ENCODE peak calls at places on chromosomes 6 and 20, in four cellular contexts. A is cardiac muscle cell, V is osteoblast, T is ovary. L is an unnamed sample. For H3K4me1, the result is how much of the 10 kb centered on the place peaks cover.

GRCh38 chr20:36465109-36466080 is 75.9 kb upstream of the MYL9 start:
- DNase-seq in A (no peak), V (peak), T (no peak), L (peak)

GRCh38 chr6:169034523-169035167 is 219.0 kb downstream of the THBS2 start:
- DNase-seq in A (no peak), V (peak), T (no peak), L (no peak)

GRCh38 chr6:159807150-159807859 is 7.2 kb downstream of the PNLDC1 start:
- DNase-seq in A (no peak), V (no peak), T (no peak), L (no peak)

GRCh38 chr6:135182993-135183531 is 2.0 kb downstream of the MYB start:
- DNase-seq in A (no peak), V (peak), T (no peak), L (no peak)

GRCh38 chr20:44409132-44409600 is 53.7 kb downstream of the HNF4A start:
- DNase-seq in A (no peak), V (peak), T (peak), L (no peak)

GRCh38 chr6:54366647-54367327 is 58.5 kb downstream of the TINAG start:
- DNase-seq in A (no peak), V (no peak), T (no peak), L (no peak)

GRCh38 chr6:161199845-161200244 is 74.0 kb downstream of the AGPAT4 start:
- DNase-seq in A (no peak), V (no peak), T (no peak), L (no peak)

GRCh38 chr6:143099647-143100046 is 39.0 kb downstream of the AIG1 start:
- DNase-seq in A (no peak), V (no peak), T (no peak), L (no peak)

GRCh38 chr20:37902504-37903313 is at the start of gene VSTM2L:
- DNase-seq in A (peak), V (peak), T (no peak), L (peak)

GRCh38 chr6:126040826-126041225 is 54.5 kb downstream of the TRMT11 start:
- DNase-seq in A (no peak), V (peak), T (no peak), L (no peak)

GRCh38 chr6:158803733-158804143 is 15.4 kb downstream of the EZR start:
- DNase-seq in A (no peak), V (peak), T (no peak), L (no peak)

GRCh38 chr6:130858054-130858453 is 30.8 kb downstream of the SMLR1 start:
- DNase-seq in A (no peak), V (no peak), T (no peak), L (no peak)

GRCh38 chr6:1624071-1624847 is 14.5 kb downstream of the FOXC1 start:
- DNase-seq in A (no peak), V (peak), T (no peak), L (no peak)

GRCh38 chr6:137954253-137954652 is 87.2 kb downstream of the TNFAIP3 start:
- DNase-seq in A (no peak), V (no peak), T (no peak), L (no peak)

GRCh38 chr6:137952247-137952646 is 85.2 kb downstream of the TNFAIP3 start:
- DNase-seq in A (no peak), V (no peak), T (no peak), L (no peak)

GRCh38 chr6:137951064-137951597 is 84.1 kb downstream of the TNFAIP3 start:
- DNase-seq in A (no peak), V (no peak), T (no peak), L (no peak)

GRCh38 chr6:137949686-137950390 is 82.8 kb downstream of the TNFAIP3 start:
- DNase-seq in A (no peak), V (no peak), T (no peak), L (no peak)

DNA sequence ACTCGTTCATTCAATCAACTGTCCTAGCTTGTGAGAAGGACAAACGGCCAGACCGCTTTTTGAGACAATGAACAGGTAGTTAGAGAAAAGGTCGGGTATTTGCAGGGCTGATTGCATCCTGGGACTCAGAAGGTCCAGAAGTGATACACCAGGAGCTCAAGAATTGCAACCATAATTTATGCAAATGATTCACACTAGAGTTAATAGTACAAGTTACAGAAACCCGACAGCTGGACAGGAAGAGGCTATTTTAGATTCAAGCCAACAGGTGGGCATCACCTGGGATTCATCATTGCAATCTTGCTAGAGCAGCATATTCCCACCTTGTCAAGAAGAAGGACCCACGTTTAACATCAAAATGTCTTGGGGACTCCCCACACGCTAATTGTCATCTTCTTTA is 83.5 kb downstream of the TNFAIP3 start:
- DNase-seq in A (no peak), V (no peak), T (no peak), L (no peak)
- H3K4me1 ChIP-seq in A (under half), V (under half), T (under half), L (under half)

DNA sequence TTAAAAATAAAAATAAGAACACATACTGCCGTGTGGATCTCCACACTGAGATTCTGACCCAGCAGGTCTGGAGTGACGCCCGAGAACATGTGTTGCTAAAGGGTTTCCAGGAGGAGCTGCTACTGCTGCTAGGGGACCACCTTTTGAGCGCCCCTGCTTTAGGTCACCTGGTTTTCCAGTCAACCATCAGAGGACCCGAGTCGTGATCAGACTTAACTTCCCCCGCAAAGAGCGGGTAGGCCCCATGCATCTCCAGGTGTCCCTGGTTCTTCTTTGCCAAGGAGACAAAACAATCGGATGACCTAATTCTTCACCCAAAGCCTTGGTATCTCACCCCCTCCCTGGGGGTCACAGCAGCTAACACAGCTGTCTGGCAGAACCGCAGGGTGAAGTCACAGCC is 51.1 kb upstream of the STX16 start:
- DNase-seq in A (no peak), V (no peak), T (no peak), L (no peak)
- TF ChIP-seq CTCF in A (no peak), V (no peak), T (no peak), L (no peak)

GRCh38 chr6:35602133-35602946 is 86.4 kb downstream of the FKBP5 start:
- DNase-seq in A (peak), V (no peak), T (no peak), L (no peak)
- H3K4me3 ChIP-seq in A (peak), V (peak), T (no peak), L (peak)

GRCh38 chr20:51799586-51799985 is 2.7 kb downstream of the SALL4 start:
- DNase-seq in A (no peak), V (no peak), T (no peak), L (no peak)
- H3K4me1 ChIP-seq in A (under half), V (under half), T (under half), L (under half)

GRCh38 chr6:105359419-105360366 is 43.2 kb downstream of the PREP start:
- DNase-seq in A (peak), V (peak), T (no peak), L (no peak)

GRCh38 chr6:105369145-105369544 is 33.7 kb downstream of the PREP start:
- DNase-seq in A (no peak), V (no peak), T (no peak), L (no peak)

GRCh38 chr6:105364243-105364642 is 38.6 kb downstream of the PREP start:
- DNase-seq in A (no peak), V (no peak), T (no peak), L (peak)

DNA sequence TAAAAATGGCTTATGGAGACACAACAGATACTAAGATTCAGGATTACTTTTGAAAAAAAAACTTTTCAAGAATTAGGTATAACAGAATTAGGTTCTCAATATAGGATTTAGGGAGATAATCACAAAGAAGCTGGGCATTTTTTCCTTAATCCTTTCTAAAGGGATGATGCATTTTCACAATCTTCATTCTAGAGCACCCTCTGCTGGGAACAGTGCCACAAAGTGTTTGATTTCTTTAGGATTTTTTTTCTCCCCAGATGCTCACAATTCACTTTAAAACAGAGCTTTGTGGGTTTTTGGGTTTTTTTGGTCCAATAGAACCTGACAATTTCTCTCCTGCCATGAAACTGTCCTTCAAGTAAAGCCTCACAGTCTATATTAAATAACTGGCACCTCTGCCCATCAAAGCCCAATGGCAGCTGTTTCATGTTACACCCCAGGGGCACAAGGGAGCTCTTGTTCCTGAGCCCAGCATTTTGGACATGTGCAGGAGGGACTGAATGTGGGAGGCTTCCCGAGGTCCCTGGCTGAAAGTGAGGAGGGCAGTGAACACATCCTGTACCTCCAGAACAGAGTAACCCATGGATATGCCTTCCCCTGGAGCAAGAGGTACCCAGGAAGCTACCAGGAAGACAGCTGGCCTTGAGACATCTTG is 39.7 kb downstream of the PREP start:
- DNase-seq in A (peak), V (no peak), T (no peak), L (peak)
- TF ChIP-seq CTCF in A (peak), V (peak), T (no peak), L (peak)

L was measured in BE2C.